ENCODE peak calls at places on chromosomes 12 and 14, in five cellular contexts. I, Q, R, K and X are unnamed samples. For H3K36me3, the result is how much of the 10 kb centered on the place peaks cover.

GRCh38 chr14:60648934-60649814 is at the start of gene SIX1:
- DNase-seq in K (peak), I (peak), Q (peak), R (peak), X (peak)

GRCh38 chr12:57488397-57489156 is 709 bp downstream of the MARS1 start:
- DNase-seq in R (no peak), K (no peak), I (no peak), Q (no peak), X (no peak)

GRCh38 chr12:19397534-19397933 is 41.8 kb upstream of the AEBP2 start:
- DNase-seq in I (no peak), K (no peak), R (no peak), Q (no peak), X (no peak)

GRCh38 chr14:96576937-96577336 is 74.8 kb downstream of the PAPOLA start:
- DNase-seq in Q (no peak), R (no peak), I (no peak), K (no peak), X (no peak)

GRCh38 chr12:124386059-124386458 is 91.2 kb downstream of the RFLNA start:
- DNase-seq in K (no peak), R (no peak), I (no peak), Q (peak), X (peak)

GRCh38 chr12:93698307-93699092 is 21.3 kb downstream of the CRADD start:
- DNase-seq in K (no peak), Q (peak), R (no peak), I (no peak), X (no peak)

GRCh38 chr12:47164730-47165439 is 85.1 kb upstream of the AMIGO2 start:
- DNase-seq in I (no peak), Q (no peak), K (no peak), R (no peak), X (no peak)

GRCh38 chr12:123384994-123385376 is 1.1 kb downstream of the KMT5A start:
- DNase-seq in Q (no peak), K (no peak), I (no peak), R (no peak), X (no peak)

GRCh38 chr12:128583453-128583852 is 240.3 kb downstream of the SLC15A4 start:
- DNase-seq in R (no peak), I (no peak), K (no peak), Q (no peak), X (no peak)
- TF ChIP-seq CTCF in R (no peak), I (no peak), K (no peak), Q (no peak), X (no peak)

DNA sequence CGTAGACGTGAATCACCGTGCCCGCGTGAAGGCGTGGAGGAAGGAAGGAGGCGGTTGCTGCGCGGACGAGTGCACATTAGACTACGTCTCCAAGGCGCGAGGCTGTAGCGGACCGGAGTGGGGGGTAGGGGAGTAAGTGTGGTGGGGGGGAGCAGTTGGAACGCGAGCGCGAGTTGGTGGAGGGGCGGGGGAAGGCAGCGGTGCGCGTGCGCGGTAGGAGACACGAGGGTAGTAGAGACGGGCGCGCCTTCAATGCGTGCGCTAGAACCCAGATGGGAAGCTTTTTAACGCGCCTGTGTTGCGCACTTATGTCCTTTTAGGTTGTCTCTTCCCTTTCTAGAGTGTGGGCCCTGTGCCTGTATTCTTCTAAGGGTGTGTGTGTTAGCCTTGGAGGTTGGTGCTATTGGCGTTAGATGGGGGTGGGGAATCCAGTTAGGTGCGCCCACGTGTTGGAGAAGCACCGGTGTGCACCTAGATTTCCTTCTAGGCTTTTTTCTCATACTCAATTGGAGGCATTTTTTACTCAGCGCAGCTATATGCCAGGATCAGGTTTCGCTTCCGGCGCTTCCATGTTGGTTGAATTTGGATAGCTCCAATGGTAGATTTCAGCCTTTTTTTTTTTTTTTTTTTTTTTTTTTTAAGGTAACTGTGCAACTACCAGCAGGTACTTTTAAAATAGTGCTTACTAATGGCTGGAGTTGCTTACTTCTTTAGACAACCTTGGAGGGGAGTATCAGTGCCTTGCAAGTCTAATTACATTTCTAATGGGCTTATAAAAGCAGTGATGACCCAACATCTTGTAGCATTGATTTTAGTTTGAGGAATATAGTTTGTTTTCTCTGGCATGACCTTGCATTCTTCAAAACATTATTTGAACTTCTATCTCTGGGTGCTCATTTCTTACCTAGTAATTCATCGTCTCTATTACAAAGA is 820 bp downstream of the EIF4B start:
- DNase-seq in K (peak), R (peak), I (peak), Q (peak), X (peak)
- TF ChIP-seq POLR2A in K (no peak), R (no peak), I (no peak), Q (no peak), X (no peak)

GRCh38 chr14:76204436-76205230 is 52.9 kb downstream of the GPATCH2L start:
- DNase-seq in R (no peak), Q (no peak), I (no peak), K (no peak), X (no peak)
- H3K36me3 ChIP-seq in R (under half), Q (under half), I (under half), K (under half), X (half or more)

GRCh38 chr12:116812238-116812637 is 69.0 kb downstream of the HRK start:
- DNase-seq in I (no peak), Q (no peak), R (no peak), K (no peak), X (no peak)

GRCh38 chr12:116804051-116804450 is 65.9 kb downstream of the RNFT2 start:
- DNase-seq in R (no peak), K (no peak), I (no peak), Q (no peak), X (no peak)

GRCh38 chr12:116806845-116807440 is 68.8 kb downstream of the RNFT2 start:
- DNase-seq in I (no peak), R (no peak), K (no peak), Q (no peak), X (no peak)

GRCh38 chr12:116803018-116803736 is 65.1 kb downstream of the RNFT2 start:
- DNase-seq in K (no peak), I (no peak), R (no peak), Q (no peak), X (no peak)

DNA sequence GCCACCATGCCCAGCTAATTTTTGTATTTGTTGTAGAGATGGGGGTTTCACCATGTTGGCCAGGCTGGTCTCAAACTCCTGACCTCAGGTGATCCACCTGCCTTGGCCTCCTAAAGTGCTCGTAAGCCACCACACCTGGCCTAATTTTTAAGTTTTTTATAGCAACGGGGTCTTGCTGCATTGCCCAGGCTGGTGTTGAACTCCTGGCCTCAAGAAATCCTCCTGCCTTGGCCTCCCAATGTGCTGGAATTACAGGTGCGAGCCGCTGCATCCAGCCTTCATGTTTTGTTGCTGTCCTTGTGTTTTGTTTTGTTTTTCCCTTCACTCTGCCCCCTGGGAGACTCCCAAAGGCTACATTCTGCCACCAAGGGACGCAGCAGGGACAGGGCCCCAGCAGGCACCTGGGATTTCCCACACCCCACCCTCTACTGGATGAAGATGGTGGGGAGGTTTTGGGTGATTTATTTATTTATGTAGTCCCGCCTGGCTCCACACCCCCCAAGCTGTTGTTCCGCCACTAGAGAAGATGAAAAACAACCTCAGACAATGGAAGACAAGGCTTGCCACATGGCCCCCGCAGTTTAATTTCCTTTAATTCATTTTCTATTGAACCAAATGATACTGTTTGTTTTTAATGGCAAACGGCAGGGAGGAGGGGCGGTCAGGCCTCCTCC is 70.1 kb downstream of the RNFT2 start:
- DNase-seq in R (no peak), Q (no peak), K (no peak), I (no peak), X (no peak)
- TF ChIP-seq CTCF in R (no peak), Q (no peak), K (no peak), I (no peak), X (no peak)

GRCh38 chr14:36582011-36582873 is at the start of gene NKX2-8:
- DNase-seq in K (no peak), Q (no peak), R (no peak), I (no peak), X (no peak)

GRCh38 chr14:36580141-36580855 is 2.1 kb downstream of the NKX2-8 start:
- DNase-seq in I (no peak), K (no peak), Q (no peak), R (no peak), X (no peak)

GRCh38 chr14:36582874-36583241 is 444 bp upstream of the NKX2-8 start:
- DNase-seq in K (no peak), Q (no peak), R (no peak), I (no peak), X (no peak)

GRCh38 chr14:36579573-36580140 is 2.8 kb downstream of the NKX2-8 start:
- DNase-seq in Q (no peak), R (no peak), K (no peak), I (no peak), X (no peak)

DNA sequence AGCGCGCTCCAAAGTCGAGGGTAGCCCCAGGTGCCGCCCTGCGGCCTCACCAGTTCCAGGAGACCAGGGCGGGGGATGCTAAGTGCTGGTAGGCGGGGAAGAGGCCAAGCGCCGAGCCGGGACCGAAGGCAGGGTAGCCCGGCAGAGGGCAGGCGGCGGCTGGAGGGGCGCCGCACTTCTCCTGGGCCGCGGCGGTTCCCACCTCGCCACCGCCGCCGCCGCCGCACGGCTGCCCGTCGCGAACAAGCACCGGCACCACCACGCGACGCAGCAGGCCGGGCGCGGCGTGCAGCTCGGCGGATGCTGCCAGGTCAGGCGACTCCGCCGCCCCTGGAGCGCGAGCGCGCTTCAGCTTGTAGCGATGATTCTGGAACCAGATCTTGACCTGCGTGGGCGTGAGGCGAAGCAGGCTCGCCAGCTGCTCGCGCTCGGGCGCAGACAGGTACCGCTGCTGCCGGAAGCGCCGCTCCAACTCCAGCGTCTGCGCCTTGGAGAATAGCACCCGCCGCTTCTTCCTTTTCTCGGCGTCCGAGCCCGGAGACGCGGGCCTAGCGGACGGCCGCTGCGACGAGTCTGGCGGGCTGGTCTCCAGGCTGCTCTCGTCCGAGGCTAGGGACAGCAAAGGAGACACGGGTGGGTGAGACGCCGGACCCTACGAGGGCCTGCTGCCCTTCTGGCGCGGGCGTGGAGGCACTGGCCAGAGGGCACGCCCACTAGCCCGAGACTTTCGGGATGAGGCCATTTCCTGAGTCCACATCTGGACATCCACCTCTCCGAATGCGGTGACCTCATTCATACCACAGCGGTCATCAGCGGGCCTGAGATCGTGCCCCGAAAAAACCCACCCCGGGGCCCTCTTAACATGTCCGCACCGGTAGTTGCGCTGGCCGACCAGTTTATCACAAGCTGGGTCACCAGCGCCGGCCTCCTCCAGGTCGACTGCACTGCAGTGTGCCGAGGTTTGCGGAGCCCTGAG is 1.3 kb downstream of the NKX2-8 start:
- DNase-seq in I (no peak), Q (no peak), K (no peak), R (no peak), X (no peak)
- TF ChIP-seq POLR2A in I (no peak), Q (no peak), K (no peak), R (no peak), X (no peak)

DNA sequence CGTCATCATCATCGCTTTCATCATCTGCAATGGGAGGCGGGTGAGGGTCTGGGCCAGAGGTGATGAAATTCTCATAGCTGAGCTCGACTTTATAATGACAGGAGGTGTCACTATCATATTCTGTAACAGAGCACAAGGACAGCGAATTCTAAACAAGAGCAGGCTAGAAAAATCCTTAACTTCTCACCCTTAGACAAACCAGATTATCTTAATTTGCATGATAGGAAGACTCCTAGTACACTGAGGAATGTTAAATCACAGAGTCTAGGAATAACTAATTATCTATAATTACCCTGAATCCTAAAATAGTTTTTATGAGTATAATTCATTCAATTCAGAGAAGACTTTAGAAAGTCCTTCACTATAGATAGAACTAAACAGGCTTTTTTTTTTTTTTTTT is 83.2 kb downstream of the TRAFD1 start:
- DNase-seq in I (no peak), Q (no peak), R (no peak), K (no peak), X (no peak)
- H3K36me3 ChIP-seq in I (half or more), Q (under half), R (half or more), K (under half), X (half or more)

DNA sequence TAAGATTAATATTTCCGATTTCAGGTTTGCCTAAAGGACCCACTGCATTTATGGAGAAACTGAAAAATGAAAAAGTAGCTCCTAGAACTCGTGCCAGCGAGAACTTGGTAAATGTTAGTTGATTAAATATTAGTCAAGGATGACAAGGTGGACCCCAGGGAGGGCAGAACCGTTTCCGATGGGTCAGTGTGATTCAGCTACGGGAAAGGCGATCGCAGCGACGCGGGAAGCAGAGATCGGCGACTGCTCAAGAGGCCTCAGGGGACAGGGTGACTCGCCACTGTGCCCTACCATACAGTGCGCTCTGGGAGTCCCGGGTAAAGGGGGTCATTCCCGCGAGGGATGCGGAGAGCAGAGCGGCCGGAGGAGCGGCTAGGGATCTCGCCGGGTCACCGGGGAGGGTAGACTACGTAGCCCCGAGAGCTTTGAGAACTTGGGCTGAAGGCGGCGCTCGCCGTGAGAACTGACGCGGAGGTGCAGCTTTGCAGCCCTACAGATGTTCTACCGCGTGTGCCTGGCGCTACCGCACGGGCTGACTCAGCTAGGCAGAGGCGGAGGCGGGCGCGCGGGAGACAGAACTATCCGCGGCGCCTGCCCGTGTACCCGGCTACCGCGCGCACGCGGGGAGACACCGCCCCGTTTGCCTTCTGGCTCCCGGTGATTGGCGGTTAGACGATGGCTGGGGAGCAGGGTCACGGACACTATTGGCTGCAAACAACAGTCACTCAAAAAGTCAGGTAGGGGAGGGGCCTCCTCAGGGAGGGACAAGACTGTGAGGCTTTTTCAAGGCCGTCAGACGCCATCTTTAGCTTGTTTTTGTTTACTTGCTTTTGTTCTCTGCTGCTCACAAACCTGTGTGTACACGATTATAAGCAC is 3.2 kb downstream of the C14orf93 start:
- DNase-seq in R (peak), K (peak), I (peak), Q (peak), X (peak)
- TF ChIP-seq CTCF in R (no peak), K (no peak), I (no peak), Q (no peak), X (peak)

GRCh38 chr12:68610435-68611093 is at the start of gene RAP1B:
- DNase-seq in Q (peak), I (peak), R (peak), K (peak), X (peak)
- TF ChIP-seq POLR2A in Q (peak), I (peak), R (peak), K (peak), X (no peak)

GRCh38 chr12:91226-91625 is 24.7 kb downstream of the IQSEC3 start:
- DNase-seq in R (no peak), Q (no peak), K (no peak), I (no peak), X (no peak)

GRCh38 chr12:89653-90052 is 23.1 kb downstream of the IQSEC3 start:
- DNase-seq in R (no peak), K (no peak), Q (no peak), I (no peak), X (no peak)

GRCh38 chr12:87300-87699 is 20.7 kb downstream of the IQSEC3 start:
- DNase-seq in I (no peak), Q (no peak), R (no peak), K (no peak), X (no peak)

GRCh38 chr12:85191-85666 is 18.7 kb downstream of the IQSEC3 start:
- DNase-seq in I (no peak), K (no peak), Q (no peak), R (no peak), X (no peak)

DNA sequence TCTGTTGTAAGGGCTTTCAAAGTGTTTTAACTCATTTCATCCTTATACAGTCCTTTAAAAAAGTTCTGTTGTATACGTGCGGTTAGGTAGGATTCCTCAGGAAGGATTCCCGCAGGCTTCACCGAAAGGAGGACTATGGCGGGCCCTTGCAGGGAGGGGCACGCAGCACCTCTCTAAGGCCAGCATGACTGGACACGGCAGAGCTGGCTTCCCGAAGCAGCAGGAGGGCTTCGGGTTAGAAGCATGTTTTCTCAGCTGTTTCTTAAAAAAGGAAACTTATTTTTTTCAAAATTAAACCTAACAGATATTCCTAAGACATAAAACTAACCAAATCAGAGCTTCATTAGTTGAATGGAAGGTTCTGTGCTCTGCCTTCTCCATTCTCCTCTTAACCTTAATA is 21.3 kb downstream of the IQSEC3 start:
- DNase-seq in K (no peak), R (no peak), I (no peak), Q (no peak), X (no peak)
- H3K36me3 ChIP-seq in K (under half), R (under half), I (under half), Q (under half), X (under half)